ENCODE peak calls at places on chromosomes 5 and 9, in four cellular contexts. G is HFF-Myc, J is left lung, D is psoas muscle. F is an unnamed sample.

GRCh38 chr9:137306546-137307254 is 4.6 kb upstream of the NRARP start:
- DNase-seq in G (no peak), J (peak), D (no peak), F (no peak)

GRCh38 chr9:4226331-4227250 is 73.3 kb downstream of the GLIS3 start:
- DNase-seq in G (no peak), D (no peak), J (no peak), F (no peak)

GRCh38 chr9:132677976-132678375 is 7.7 kb downstream of the GTF3C4 start:
- DNase-seq in D (no peak), J (no peak), G (no peak), F (no peak)

GRCh38 chr9:93188426-93189368 is 4.8 kb downstream of the WNK2 start:
- DNase-seq in D (no peak), G (no peak), J (no peak), F (no peak)

GRCh38 chr5:172696171-172696849 is 55.2 kb downstream of the NEURL1B start:
- DNase-seq in J (no peak), D (peak), G (no peak), F (no peak)

GRCh38 chr5:1484416-1485319 is 39.1 kb downstream of the LPCAT1 start:
- DNase-seq in D (no peak), G (no peak), J (no peak), F (no peak)

GRCh38 chr5:137306903-137307302 is 192.2 kb downstream of the SPOCK1 start:
- DNase-seq in D (no peak), J (no peak), G (no peak), F (no peak)

GRCh38 chr9:115587310-115587709 is 469.4 kb upstream of the TNC start:
- DNase-seq in J (no peak), D (no peak), G (no peak), F (no peak)

GRCh38 chr9:112971415-112971814 is 40.6 kb downstream of the ZNF883 start:
- DNase-seq in G (no peak), J (no peak), D (no peak), F (no peak)

GRCh38 chr5:123881791-123882244 is 369.8 kb downstream of the CSNK1G3 start:
- DNase-seq in D (no peak), J (no peak), G (no peak), F (no peak)

GRCh38 chr5:134527961-134528424 is 2.5 kb downstream of the JADE2 start:
- DNase-seq in D (no peak), G (no peak), J (no peak), F (no peak)

GRCh38 chr9:74025402-74025894 is 471.7 kb upstream of the RORB start:
- DNase-seq in J (no peak), G (no peak), D (no peak), F (no peak)

GRCh38 chr5:77211013-77211690 is 672 bp downstream of the PDE8B start:
- DNase-seq in D (no peak), G (no peak), J (no peak), F (no peak)

GRCh38 chr9:91896096-91896495 is 53.9 kb downstream of the ROR2 start:
- DNase-seq in D (no peak), G (no peak), J (no peak), F (no peak)

GRCh38 chr5:158451203-158451982 is 592.4 kb upstream of the CLINT1 start:
- DNase-seq in J (no peak), D (peak), G (no peak), F (no peak)

GRCh38 chr5:112174959-112175594 is 244.0 kb downstream of the EPB41L4A start:
- DNase-seq in G (no peak), J (no peak), D (peak), F (no peak)

GRCh38 chr5:145976431-145977155 is 40.2 kb downstream of the SH3RF2 start:
- DNase-seq in G (no peak), J (no peak), D (no peak), F (no peak)

GRCh38 chr9:124078641-124079040 is 67.1 kb downstream of the LHX2 start:
- DNase-seq in G (peak), D (no peak), J (no peak), F (no peak)

GRCh38 chr5:170867825-170868224 is 6.0 kb downstream of the RANBP17 start:
- DNase-seq in G (no peak), J (no peak), D (no peak), F (no peak)

GRCh38 chr9:128636024-128636390 is 20.6 kb downstream of the DYNC2I2 start:
- DNase-seq in G (no peak), J (peak), D (peak), F (no peak)

GRCh38 chr9:94031946-94032345 is 52.3 kb upstream of the PTPDC1 start:
- DNase-seq in G (no peak), D (no peak), J (no peak), F (no peak)

GRCh38 chr5:132229236-132229635 is 1.6 kb upstream of the P4HA2 start:
- DNase-seq in G (no peak), D (no peak), J (peak), F (no peak)

GRCh38 chr5:135977375-135977928 is 22.7 kb upstream of the LECT2 start:
- DNase-seq in J (peak), G (no peak), D (peak), F (peak)

GRCh38 chr5:156147251-156147947 is 179.6 kb upstream of the SGCD start:
- DNase-seq in D (no peak), G (no peak), J (no peak), F (no peak)

GRCh38 chr9:95239071-95239470 is 78.4 kb downstream of the FANCC start:
- DNase-seq in G (no peak), D (no peak), J (no peak), F (no peak)

GRCh38 chr9:27967236-27967635 is 394.0 kb upstream of the C9orf72 start:
- DNase-seq in D (no peak), J (no peak), G (no peak), F (no peak)

GRCh38 chr9:94081864-94082468 is 2.3 kb upstream of the PTPDC1 start:
- DNase-seq in D (no peak), J (no peak), G (no peak), F (no peak)

GRCh38 chr5:59637878-59638580 is 255.5 kb downstream of the PDE4D start:
- DNase-seq in G (no peak), D (no peak), J (no peak), F (no peak)

GRCh38 chr9:116286287-116286686 is 132.7 kb downstream of the PAPPA start:
- DNase-seq in J (no peak), D (no peak), G (no peak), F (no peak)

GRCh38 chr9:97397220-97397619 is 14.7 kb upstream of the TDRD7 start:
- DNase-seq in J (no peak), D (no peak), G (no peak), F (no peak)

GRCh38 chr5:66197764-66198405 is 53.8 kb downstream of the SREK1 start:
- DNase-seq in G (no peak), D (no peak), J (no peak), F (no peak)

GRCh38 chr5:23208959-23209431 is 298.4 kb upstream of the PRDM9 start:
- DNase-seq in G (peak), J (no peak), D (no peak), F (no peak)

GRCh38 chr5:108084105-108084504 is 297.8 kb downstream of the FBXL17 start:
- DNase-seq in D (no peak), G (no peak), J (no peak), F (no peak)

GRCh38 chr9:109317979-109318671 is 2.7 kb downstream of the EPB41L4B start:
- DNase-seq in D (no peak), G (no peak), J (no peak), F (no peak)

DNA sequence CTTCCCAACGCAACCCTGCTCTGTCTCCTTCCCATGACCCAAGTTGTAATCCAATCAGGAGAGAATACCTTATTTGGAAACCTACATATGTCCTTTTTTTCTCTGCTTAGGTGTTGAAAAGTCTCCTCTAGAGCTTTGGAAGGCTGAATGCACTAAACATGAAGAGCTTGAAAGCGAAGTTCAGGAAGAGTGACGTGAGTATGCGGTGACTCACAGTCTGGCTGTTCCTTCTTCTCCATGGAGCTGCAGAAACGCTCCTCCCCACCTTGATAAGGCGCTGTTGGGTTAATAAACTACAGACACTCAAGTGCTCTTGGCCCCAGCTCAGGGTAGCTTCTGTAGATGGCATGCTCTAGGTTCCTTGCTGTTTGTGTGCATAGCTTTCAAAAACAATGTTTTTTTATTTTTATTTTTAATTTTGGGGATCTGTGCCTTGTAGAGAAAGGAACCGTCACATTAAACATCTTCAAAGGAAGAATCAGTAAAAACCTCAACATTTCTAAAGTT is 30.7 kb downstream of the RAI14 start:
- DNase-seq in J (peak), D (peak), G (peak), F (no peak)
- TF ChIP-seq CTCF in J (no peak), D (no peak), G (no peak), F (no peak)

GRCh38 chr5:52119768-52120167 is 667.9 kb upstream of the ITGA1 start:
- DNase-seq in G (no peak), D (no peak), J (no peak), F (no peak)
- TF ChIP-seq CTCF in G (no peak), D (no peak), J (no peak), F (no peak)

GRCh38 chr5:68480385-68480940 is 264.9 kb downstream of the PIK3R1 start:
- DNase-seq in D (no peak), G (no peak), J (no peak), F (no peak)

GRCh38 chr5:68479524-68479923 is 264.0 kb downstream of the PIK3R1 start:
- DNase-seq in G (no peak), D (no peak), J (no peak), F (no peak)

GRCh38 chr5:68478306-68479091 is 262.9 kb downstream of the PIK3R1 start:
- DNase-seq in D (no peak), J (no peak), G (no peak), F (no peak)

GRCh38 chr5:68475476-68475875 is 259.9 kb downstream of the PIK3R1 start:
- DNase-seq in J (no peak), G (no peak), D (no peak), F (no peak)

GRCh38 chr5:68476854-68477253 is 261.3 kb downstream of the PIK3R1 start:
- DNase-seq in J (no peak), G (no peak), D (no peak), F (no peak)
- TF ChIP-seq CTCF in J (no peak), G (peak), D (no peak), F (no peak)

GRCh38 chr5:141135030-141135717 is at the start of gene PCDHB5:
- DNase-seq in D (no peak), G (no peak), J (no peak), F (no peak)
- TF ChIP-seq CTCF in D (peak), G (peak), J (peak), F (no peak)

GRCh38 chr5:58582411-58583393 is at the start of gene RAB3C:
- DNase-seq in D (peak), G (peak), J (peak), F (no peak)
- TF ChIP-seq CTCF in D (peak), G (no peak), J (no peak), F (no peak)

GRCh38 chr5:165029471-165029870 is 1524.1 kb downstream of the MAT2B start:
- DNase-seq in G (no peak), D (no peak), J (peak), F (no peak)
- TF ChIP-seq CTCF in G (no peak), D (no peak), J (no peak), F (no peak)

GRCh38 chr9:37369671-37370070 is 52.8 kb upstream of the GRHPR start:
- DNase-seq in D (no peak), J (no peak), G (no peak), F (no peak)

GRCh38 chr9:37363124-37363523 is 59.4 kb upstream of the GRHPR start:
- DNase-seq in D (no peak), J (no peak), G (no peak), F (no peak)

GRCh38 chr9:37362430-37362829 is 60.1 kb upstream of the GRHPR start:
- DNase-seq in D (no peak), G (no peak), J (no peak), F (no peak)

GRCh38 chr9:37364136-37364535 is 58.4 kb upstream of the GRHPR start:
- DNase-seq in J (no peak), D (no peak), G (no peak), F (no peak)

DNA sequence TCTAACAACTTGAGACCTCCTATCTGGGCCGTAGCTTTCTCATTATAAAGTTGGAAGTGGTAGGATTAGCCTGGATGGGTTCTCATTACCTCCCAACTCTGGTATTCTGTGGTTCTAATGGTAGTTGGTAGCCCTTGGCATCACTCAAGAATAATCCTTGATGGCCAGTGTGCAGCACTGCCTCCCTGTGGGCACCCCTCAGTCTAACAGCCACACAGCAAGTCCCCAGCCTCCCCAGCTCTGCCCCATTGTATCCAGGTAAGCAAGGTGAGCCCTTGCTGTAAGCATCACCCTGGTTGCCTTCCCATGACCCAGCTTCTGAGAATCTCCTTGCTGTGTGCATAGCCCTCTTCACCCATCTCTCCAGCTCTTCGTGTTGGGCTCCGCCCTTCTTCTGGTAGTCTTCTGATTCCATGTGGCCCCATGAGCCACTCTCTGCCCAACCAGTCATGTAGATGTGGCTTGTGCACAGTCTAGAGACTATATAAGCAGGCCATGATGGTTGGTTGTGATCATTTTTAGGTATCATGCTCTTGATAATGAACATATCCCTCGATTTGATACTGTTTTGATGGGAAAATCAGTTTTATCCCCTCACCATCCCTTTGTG is 57.6 kb upstream of the GRHPR start:
- DNase-seq in G (no peak), J (no peak), D (no peak), F (no peak)
- TF ChIP-seq CTCF in G (peak), J (no peak), D (no peak), F (no peak)

DNA sequence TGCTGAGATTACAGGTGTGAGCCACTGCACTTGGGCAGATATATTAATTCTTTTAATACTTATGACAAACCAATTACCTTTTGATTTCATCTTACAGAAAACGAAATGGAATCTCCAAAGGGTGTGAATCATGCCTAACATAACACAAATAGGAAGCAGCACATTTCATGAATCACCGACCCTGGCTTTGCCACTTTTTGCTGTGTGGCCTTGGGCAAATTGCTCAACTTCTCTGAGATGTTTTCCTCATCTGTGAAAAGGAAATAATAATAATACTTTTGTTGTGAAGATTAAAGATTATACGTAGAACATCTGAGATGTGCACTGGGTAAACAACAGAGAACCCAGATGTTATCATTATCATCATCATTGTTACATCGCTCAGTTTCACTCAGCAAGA is 50.7 kb upstream of the FREM1 start:
- DNase-seq in G (no peak), D (no peak), J (no peak), F (no peak)
- TF ChIP-seq CTCF in G (no peak), D (no peak), J (no peak), F (no peak)